ENCODE peak calls at places on chromosomes 1 and 21, in nine cellular contexts. One of them, this sample, is unnamed. For H3K4me1, the result is how much of the 10 kb centered on the place peaks cover.

GRCh38 chr1:212432706-212433576 is at the start of gene NENF:
- DNase-seq in fibroblast of lung: peak
- DNase-seq in cardiac muscle cell: peak
- DNase-seq in HCT116: peak
- DNase-seq in heart left ventricle: peak
- DNase-seq in tibial artery: peak
- DNase-seq in IMR-90: peak
- DNase-seq in pancreas: peak
- DNase-seq in Panc1: no peak
- DNase-seq in this sample: peak

GRCh38 chr21:41477641-41478318 is 30.2 kb downstream of the TMPRSS2 start:
- DNase-seq in fibroblast of lung: peak
- DNase-seq in cardiac muscle cell: peak
- DNase-seq in HCT116: no peak
- DNase-seq in heart left ventricle: no peak
- DNase-seq in tibial artery: no peak
- DNase-seq in IMR-90: no peak
- DNase-seq in pancreas: peak
- DNase-seq in Panc1: no peak
- DNase-seq in this sample: no peak

GRCh38 chr1:228359613-228360532 is 46.8 kb downstream of the TRIM11 start:
- DNase-seq in fibroblast of lung: no peak
- DNase-seq in cardiac muscle cell: no peak
- DNase-seq in HCT116: no peak
- DNase-seq in heart left ventricle: no peak
- DNase-seq in tibial artery: no peak
- DNase-seq in IMR-90: no peak
- DNase-seq in pancreas: no peak
- DNase-seq in Panc1: no peak
- DNase-seq in this sample: no peak

GRCh38 chr21:23308741-23309140 is 2298.5 kb downstream of the MRPL39 start:
- DNase-seq in fibroblast of lung: no peak
- DNase-seq in cardiac muscle cell: no peak
- DNase-seq in HCT116: no peak
- DNase-seq in heart left ventricle: no peak
- DNase-seq in tibial artery: no peak
- DNase-seq in IMR-90: no peak
- DNase-seq in pancreas: no peak
- DNase-seq in Panc1: no peak
- DNase-seq in this sample: no peak

GRCh38 chr1:15870421-15870820 is 22.9 kb downstream of the SPEN start:
- DNase-seq in fibroblast of lung: peak
- DNase-seq in cardiac muscle cell: no peak
- DNase-seq in HCT116: no peak
- DNase-seq in heart left ventricle: no peak
- DNase-seq in tibial artery: no peak
- DNase-seq in IMR-90: peak
- DNase-seq in pancreas: no peak
- DNase-seq in Panc1: no peak
- DNase-seq in this sample: no peak

GRCh38 chr1:238404921-238405320 is 514.2 kb upstream of the ZP4 start:
- DNase-seq in fibroblast of lung: no peak
- DNase-seq in cardiac muscle cell: no peak
- DNase-seq in HCT116: no peak
- DNase-seq in heart left ventricle: no peak
- DNase-seq in tibial artery: no peak
- DNase-seq in IMR-90: peak
- DNase-seq in pancreas: no peak
- DNase-seq in Panc1: no peak
- DNase-seq in this sample: no peak

GRCh38 chr1:16393255-16394177 is 26.5 kb downstream of the SZRD1 start:
- DNase-seq in fibroblast of lung: no peak
- DNase-seq in cardiac muscle cell: peak
- DNase-seq in HCT116: no peak
- DNase-seq in heart left ventricle: no peak
- DNase-seq in tibial artery: no peak
- DNase-seq in IMR-90: no peak
- DNase-seq in pancreas: no peak
- DNase-seq in Panc1: no peak
- DNase-seq in this sample: peak

GRCh38 chr1:227299688-227300087 is 18.6 kb downstream of the CDC42BPA start:
- DNase-seq in fibroblast of lung: peak
- DNase-seq in cardiac muscle cell: no peak
- DNase-seq in HCT116: no peak
- DNase-seq in heart left ventricle: no peak
- DNase-seq in tibial artery: no peak
- DNase-seq in IMR-90: peak
- DNase-seq in pancreas: no peak
- DNase-seq in Panc1: no peak
- DNase-seq in this sample: no peak

GRCh38 chr1:231075020-231075419 is 35.0 kb upstream of the FAM89A start:
- DNase-seq in fibroblast of lung: no peak
- DNase-seq in cardiac muscle cell: no peak
- DNase-seq in HCT116: no peak
- DNase-seq in heart left ventricle: no peak
- DNase-seq in tibial artery: no peak
- DNase-seq in IMR-90: no peak
- DNase-seq in pancreas: peak
- DNase-seq in Panc1: no peak
- DNase-seq in this sample: no peak

GRCh38 chr21:45296638-45297037 is 8.9 kb upstream of the POFUT2 start:
- DNase-seq in fibroblast of lung: no peak
- DNase-seq in cardiac muscle cell: no peak
- DNase-seq in HCT116: no peak
- DNase-seq in heart left ventricle: no peak
- DNase-seq in tibial artery: no peak
- DNase-seq in IMR-90: no peak
- DNase-seq in pancreas: no peak
- DNase-seq in Panc1: no peak
- DNase-seq in this sample: no peak

GRCh38 chr1:55120538-55120937 is 81.2 kb downstream of the PCSK9 start:
- DNase-seq in fibroblast of lung: no peak
- DNase-seq in cardiac muscle cell: no peak
- DNase-seq in HCT116: no peak
- DNase-seq in heart left ventricle: no peak
- DNase-seq in tibial artery: no peak
- DNase-seq in IMR-90: no peak
- DNase-seq in pancreas: no peak
- DNase-seq in Panc1: no peak
- DNase-seq in this sample: no peak

GRCh38 chr1:193479187-193479586 is 292.8 kb upstream of the B3GALT2 start:
- DNase-seq in fibroblast of lung: no peak
- DNase-seq in cardiac muscle cell: no peak
- DNase-seq in HCT116: no peak
- DNase-seq in heart left ventricle: no peak
- DNase-seq in tibial artery: no peak
- DNase-seq in IMR-90: no peak
- DNase-seq in pancreas: peak
- DNase-seq in Panc1: no peak
- DNase-seq in this sample: peak

GRCh38 chr1:169570172-169570574 is 16.1 kb downstream of the F5 start:
- DNase-seq in fibroblast of lung: no peak
- DNase-seq in cardiac muscle cell: no peak
- DNase-seq in HCT116: no peak
- DNase-seq in heart left ventricle: no peak
- DNase-seq in tibial artery: no peak
- DNase-seq in IMR-90: no peak
- DNase-seq in pancreas: no peak
- DNase-seq in Panc1: no peak
- DNase-seq in this sample: no peak

GRCh38 chr1:17671741-17672140 is 83.4 kb upstream of the ACTL8 start:
- DNase-seq in fibroblast of lung: no peak
- DNase-seq in cardiac muscle cell: no peak
- DNase-seq in HCT116: no peak
- DNase-seq in heart left ventricle: no peak
- DNase-seq in tibial artery: no peak
- DNase-seq in IMR-90: no peak
- DNase-seq in pancreas: no peak
- DNase-seq in Panc1: no peak
- DNase-seq in this sample: no peak

GRCh38 chr1:215637041-215637573 is 70.0 kb downstream of the KCTD3 start:
- DNase-seq in fibroblast of lung: peak
- DNase-seq in cardiac muscle cell: peak
- DNase-seq in HCT116: no peak
- DNase-seq in heart left ventricle: no peak
- DNase-seq in tibial artery: peak
- DNase-seq in IMR-90: peak
- DNase-seq in pancreas: peak
- DNase-seq in Panc1: no peak
- DNase-seq in this sample: no peak

GRCh38 chr1:186819140-186819539 is 9.6 kb upstream of the PLA2G4A start:
- DNase-seq in fibroblast of lung: peak
- DNase-seq in cardiac muscle cell: peak
- DNase-seq in HCT116: no peak
- DNase-seq in heart left ventricle: no peak
- DNase-seq in tibial artery: no peak
- DNase-seq in IMR-90: peak
- DNase-seq in pancreas: no peak
- DNase-seq in Panc1: no peak
- DNase-seq in this sample: no peak

GRCh38 chr21:25733859-25734653 is 648 bp downstream of the ATP5PF start:
- DNase-seq in fibroblast of lung: peak
- DNase-seq in cardiac muscle cell: peak
- DNase-seq in HCT116: no peak
- DNase-seq in heart left ventricle: no peak
- DNase-seq in tibial artery: no peak
- DNase-seq in IMR-90: peak
- DNase-seq in pancreas: no peak
- DNase-seq in Panc1: peak
- DNase-seq in this sample: peak

GRCh38 chr1:184769241-184769640 is 14.6 kb upstream of the EDEM3 start:
- DNase-seq in fibroblast of lung: no peak
- DNase-seq in cardiac muscle cell: no peak
- DNase-seq in HCT116: no peak
- DNase-seq in heart left ventricle: no peak
- DNase-seq in tibial artery: no peak
- DNase-seq in IMR-90: no peak
- DNase-seq in pancreas: no peak
- DNase-seq in Panc1: no peak
- DNase-seq in this sample: no peak
- TF ChIP-seq CTCF in fibroblast of lung: no peak
- TF ChIP-seq CTCF in cardiac muscle cell: no peak
- TF ChIP-seq CTCF in HCT116: no peak
- TF ChIP-seq CTCF in heart left ventricle: no peak
- TF ChIP-seq CTCF in tibial artery: no peak
- TF ChIP-seq CTCF in IMR-90: no peak
- TF ChIP-seq CTCF in pancreas: no peak
- TF ChIP-seq CTCF in Panc1: no peak
- TF ChIP-seq CTCF in this sample: no peak

GRCh38 chr1:21910528-21911204 is 26.4 kb downstream of the HSPG2 start:
- DNase-seq in fibroblast of lung: no peak
- DNase-seq in cardiac muscle cell: no peak
- DNase-seq in HCT116: no peak
- DNase-seq in heart left ventricle: no peak
- DNase-seq in tibial artery: no peak
- DNase-seq in IMR-90: no peak
- DNase-seq in pancreas: no peak
- DNase-seq in Panc1: no peak
- DNase-seq in this sample: no peak

GRCh38 chr1:21912038-21912758 is 24.9 kb downstream of the HSPG2 start:
- DNase-seq in fibroblast of lung: no peak
- DNase-seq in cardiac muscle cell: no peak
- DNase-seq in HCT116: no peak
- DNase-seq in heart left ventricle: no peak
- DNase-seq in tibial artery: no peak
- DNase-seq in IMR-90: no peak
- DNase-seq in pancreas: no peak
- DNase-seq in Panc1: no peak
- DNase-seq in this sample: no peak

GRCh38 chr1:21909787-21910503 is 27.2 kb downstream of the HSPG2 start:
- DNase-seq in fibroblast of lung: peak
- DNase-seq in cardiac muscle cell: peak
- DNase-seq in HCT116: no peak
- DNase-seq in heart left ventricle: peak
- DNase-seq in tibial artery: peak
- DNase-seq in IMR-90: peak
- DNase-seq in pancreas: no peak
- DNase-seq in Panc1: no peak
- DNase-seq in this sample: no peak

GRCh38 chr1:21913258-21913657 is 23.9 kb downstream of the HSPG2 start:
- DNase-seq in fibroblast of lung: no peak
- DNase-seq in cardiac muscle cell: no peak
- DNase-seq in HCT116: no peak
- DNase-seq in heart left ventricle: peak
- DNase-seq in tibial artery: no peak
- DNase-seq in IMR-90: no peak
- DNase-seq in pancreas: no peak
- DNase-seq in Panc1: no peak
- DNase-seq in this sample: no peak

GRCh38 chr1:21911205-21912001 is 25.7 kb downstream of the HSPG2 start:
- DNase-seq in fibroblast of lung: peak
- DNase-seq in cardiac muscle cell: peak
- DNase-seq in HCT116: no peak
- DNase-seq in heart left ventricle: peak
- DNase-seq in tibial artery: peak
- DNase-seq in IMR-90: no peak
- DNase-seq in pancreas: no peak
- DNase-seq in Panc1: no peak
- DNase-seq in this sample: no peak
- H3K4me1 ChIP-seq in fibroblast of lung: under half
- H3K4me1 ChIP-seq in cardiac muscle cell: half or more
- H3K4me1 ChIP-seq in HCT116: under half
- H3K4me1 ChIP-seq in heart left ventricle: half or more
- H3K4me1 ChIP-seq in tibial artery: half or more
- H3K4me1 ChIP-seq in IMR-90: under half
- H3K4me1 ChIP-seq in pancreas: under half
- H3K4me1 ChIP-seq in Panc1: half or more
- H3K4me1 ChIP-seq in this sample: half or more

GRCh38 chr1:51058863-51059262 is 43.2 kb upstream of the C1orf185 start:
- DNase-seq in fibroblast of lung: peak
- DNase-seq in cardiac muscle cell: peak
- DNase-seq in HCT116: no peak
- DNase-seq in heart left ventricle: no peak
- DNase-seq in tibial artery: no peak
- DNase-seq in IMR-90: peak
- DNase-seq in pancreas: no peak
- DNase-seq in Panc1: no peak
- DNase-seq in this sample: peak
- TF ChIP-seq CTCF in fibroblast of lung: peak
- TF ChIP-seq CTCF in cardiac muscle cell: peak
- TF ChIP-seq CTCF in HCT116: peak
- TF ChIP-seq CTCF in heart left ventricle: no peak
- TF ChIP-seq CTCF in tibial artery: no peak
- TF ChIP-seq CTCF in IMR-90: peak
- TF ChIP-seq CTCF in pancreas: no peak
- TF ChIP-seq CTCF in Panc1: peak
- TF ChIP-seq CTCF in this sample: no peak

GRCh38 chr1:41359211-41360073 is 1.8 kb upstream of the FOXO6 start:
- DNase-seq in fibroblast of lung: peak
- DNase-seq in cardiac muscle cell: peak
- DNase-seq in HCT116: no peak
- DNase-seq in heart left ventricle: peak
- DNase-seq in tibial artery: no peak
- DNase-seq in IMR-90: no peak
- DNase-seq in pancreas: peak
- DNase-seq in Panc1: no peak
- DNase-seq in this sample: peak
- H3K4me1 ChIP-seq in fibroblast of lung: under half
- H3K4me1 ChIP-seq in cardiac muscle cell: under half
- H3K4me1 ChIP-seq in HCT116: under half
- H3K4me1 ChIP-seq in heart left ventricle: under half
- H3K4me1 ChIP-seq in tibial artery: half or more
- H3K4me1 ChIP-seq in IMR-90: under half
- H3K4me1 ChIP-seq in pancreas: under half
- H3K4me1 ChIP-seq in Panc1: under half
- H3K4me1 ChIP-seq in this sample: under half